ENCODE peak calls at places on chromosomes 7 and 10, in four cellular contexts. L is WTC11, F is HepG2, Z is K562. T is an unnamed sample.

GRCh38 chr7:128172151-128172550 is 68.9 kb upstream of the LEP start:
- DNase-seq in L (no peak), F (no peak), Z (no peak), T (no peak)

GRCh38 chr7:501526-501925 is 18.1 kb downstream of the PDGFA start:
- DNase-seq in L (no peak), Z (no peak), F (no peak), T (no peak)

GRCh38 chr7:41098402-41098801 is 604.5 kb downstream of the INHBA start:
- DNase-seq in L (no peak), F (no peak), Z (no peak), T (no peak)

GRCh38 chr7:118305686-118306085 is 81.2 kb downstream of the ANKRD7 start:
- DNase-seq in L (no peak), F (no peak), Z (no peak), T (no peak)

GRCh38 chr10:97279121-97279815 is 13.2 kb downstream of the ARHGAP19 start:
- DNase-seq in Z (no peak), L (no peak), F (peak; percentile 78), T (no peak)

GRCh38 chr7:96527133-96527827 is 182.4 kb downstream of the SEM1 start:
- DNase-seq in Z (no peak), F (no peak), L (no peak), T (no peak)

GRCh38 chr7:92506363-92506762 is 22.0 kb downstream of the PEX1 start:
- DNase-seq in L (no peak), Z (no peak), F (no peak), T (no peak)

GRCh38 chr10:125448596-125448995 is 234.4 kb downstream of the TEX36 start:
- DNase-seq in Z (peak; percentile 57), L (peak; percentile 83), F (peak; percentile 5), T (no peak)

GRCh38 chr7:47619806-47620205 is 37.9 kb upstream of the TNS3 start:
- DNase-seq in L (no peak), Z (no peak), F (no peak), T (no peak)

GRCh38 chr7:22771829-22772228 is 44.8 kb downstream of the IL6 start:
- DNase-seq in L (no peak), Z (no peak), F (no peak), T (no peak)

DNA sequence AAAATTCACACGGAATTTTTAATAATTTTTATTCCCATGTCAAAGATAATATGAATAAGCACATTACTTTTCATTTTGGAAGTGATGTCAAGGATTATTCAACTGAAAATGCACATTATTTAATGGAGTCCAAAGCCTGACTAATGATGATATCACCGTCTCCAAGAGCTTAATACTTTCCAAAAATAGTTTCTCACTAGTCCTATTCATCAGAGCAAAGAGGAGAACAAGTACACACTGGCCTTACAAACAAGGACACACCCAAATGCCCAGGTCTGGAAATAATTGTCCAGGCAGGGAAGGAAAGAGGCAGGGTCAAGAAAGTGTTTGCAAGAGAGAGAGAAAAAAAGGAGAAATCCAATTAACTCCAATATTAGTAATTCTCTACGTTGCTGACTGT is 216.8 kb upstream of the CCDC6 start:
- DNase-seq in F (no peak), L (no peak), Z (no peak), T (no peak)
- TF ChIP-seq TCF7 in F (no peak), L (no peak), Z (no peak), T (no peak)

GRCh38 chr10:77177161-77177560 is 460.4 kb downstream of the KCNMA1 start:
- DNase-seq in Z (no peak), L (no peak), F (no peak), T (no peak)

GRCh38 chr10:77177589-77177988 is 460.0 kb downstream of the KCNMA1 start:
- DNase-seq in Z (no peak), L (no peak), F (no peak), T (no peak)

GRCh38 chr10:77175631-77176222 is 461.9 kb downstream of the KCNMA1 start:
- DNase-seq in F (no peak), Z (no peak), L (no peak), T (no peak)

GRCh38 chr10:77176224-77176623 is 461.4 kb downstream of the KCNMA1 start:
- DNase-seq in Z (no peak), L (no peak), F (no peak), T (no peak)

DNA sequence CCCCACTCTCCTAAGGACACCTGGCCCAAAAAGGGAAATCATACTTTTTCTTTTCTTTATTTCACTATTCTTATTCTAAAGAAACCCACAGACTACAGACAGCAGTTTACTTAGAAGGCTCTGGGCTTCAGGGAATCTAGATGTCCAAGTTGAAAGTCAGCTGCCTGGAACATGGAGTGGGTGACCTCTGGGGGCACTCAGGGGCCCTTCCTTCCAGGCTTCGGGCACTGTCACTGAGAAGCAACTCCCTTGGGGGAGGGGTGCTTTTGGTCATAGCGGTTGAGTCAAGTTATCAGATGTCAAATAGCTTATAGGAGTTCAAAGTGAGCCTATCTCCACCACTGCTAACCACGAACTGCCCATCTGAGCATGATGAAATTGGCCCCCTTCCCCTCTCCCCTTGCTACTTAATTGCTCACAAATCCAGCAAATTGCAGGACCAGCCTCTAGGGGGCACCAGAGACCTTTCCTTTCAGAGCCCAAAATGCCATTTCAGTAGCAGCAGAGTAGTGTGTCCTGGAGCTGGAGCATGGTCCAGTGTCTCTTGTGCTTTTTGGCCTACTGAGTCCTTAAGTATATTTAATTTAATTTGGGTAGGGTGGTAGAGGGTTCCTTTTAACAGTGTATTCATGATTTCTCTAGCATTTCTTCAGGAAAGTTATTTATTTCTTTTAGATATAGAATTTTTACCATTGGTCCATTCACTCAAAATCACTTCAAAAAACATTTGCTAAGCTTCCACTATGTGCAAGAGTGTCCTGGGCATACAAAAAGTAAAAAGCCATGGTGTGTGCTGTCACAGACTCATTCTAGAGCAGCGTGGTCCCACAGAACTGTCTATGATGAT is 463.8 kb downstream of the KCNMA1 start:
- DNase-seq in L (peak; percentile 86), F (peak; percentile 61), Z (peak; percentile 81), T (peak; percentile 28)
- TF ChIP-seq NR2C2 in L (no peak), F (no peak), Z (no peak), T (no peak)

GRCh38 chr10:7625836-7626235 is 40.9 kb downstream of the ITIH5 start:
- DNase-seq in F (no peak), Z (no peak), L (no peak), T (no peak)

GRCh38 chr10:7626283-7626682 is 40.5 kb downstream of the ITIH5 start:
- DNase-seq in F (no peak), L (no peak), Z (no peak), T (no peak)

GRCh38 chr10:7622969-7623368 is 43.8 kb downstream of the ITIH5 start:
- DNase-seq in Z (no peak), F (no peak), L (peak; percentile 59), T (no peak)

DNA sequence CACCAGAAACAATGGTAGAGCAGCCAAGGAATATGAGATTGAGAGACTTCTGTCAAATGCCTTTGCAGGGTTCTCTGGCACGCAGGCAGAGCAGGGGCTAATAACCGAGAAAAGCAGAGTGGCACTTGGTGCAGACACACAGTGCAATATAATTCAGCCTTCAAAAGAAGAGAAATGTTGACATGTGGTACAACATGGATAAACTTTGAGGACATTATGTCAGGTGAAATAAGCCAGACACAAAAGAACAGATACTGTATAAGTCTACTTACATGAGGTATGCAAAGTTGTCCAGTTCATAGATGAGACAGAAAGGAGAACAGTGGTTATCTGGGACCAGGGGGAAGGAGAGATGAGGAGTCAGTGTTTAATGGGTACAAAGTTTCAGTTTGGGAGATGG is 41.8 kb downstream of the ITIH5 start:
- DNase-seq in F (no peak), Z (no peak), L (no peak), T (no peak)
- TF ChIP-seq TCF7 in F (no peak), Z (no peak), L (no peak), T (no peak)

GRCh38 chr7:104650991-104651680 is 322.7 kb downstream of the LHFPL3 start:
- DNase-seq in Z (no peak), L (no peak), F (no peak), T (no peak)
- TF ChIP-seq NR2C2 in Z (no peak), L (no peak), F (no peak), T (no peak)

DNA sequence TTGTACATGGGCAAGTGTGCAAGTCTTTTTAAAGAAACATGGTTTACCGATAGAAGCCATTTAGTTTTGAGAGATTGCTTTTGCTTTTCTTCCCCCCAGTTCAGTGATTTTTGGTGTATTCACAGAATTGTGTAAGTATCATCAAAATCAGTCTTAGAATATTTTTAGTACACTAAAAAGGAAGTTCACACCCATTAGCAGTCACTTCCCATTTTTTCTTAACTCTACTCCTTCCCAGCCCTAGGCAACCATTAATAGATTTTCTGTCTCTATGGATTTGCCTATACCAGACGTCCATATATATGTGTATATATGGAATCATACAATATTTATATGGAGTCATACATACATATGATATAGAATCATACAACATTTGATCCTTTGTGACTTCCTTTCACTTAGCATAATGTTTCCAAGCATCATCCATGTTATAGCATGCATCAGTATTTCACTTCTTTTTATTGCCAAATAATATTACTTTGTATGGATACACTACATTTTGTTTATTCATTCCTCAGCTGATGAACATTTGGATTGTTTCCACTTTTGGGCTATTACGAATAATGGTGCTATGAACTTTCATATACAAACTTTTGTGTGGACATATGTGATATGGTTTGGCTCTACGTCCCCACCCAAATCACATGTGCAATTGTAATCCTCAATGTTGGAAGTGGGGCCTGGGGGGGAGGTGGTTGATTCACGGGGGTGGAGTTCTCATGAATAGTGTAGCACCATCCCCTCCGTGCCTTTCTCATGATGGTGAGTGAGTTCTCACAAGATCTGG is 16.5 kb upstream of the ARL4A start:
- DNase-seq in L (no peak), F (no peak), Z (no peak), T (no peak)
- TF ChIP-seq TCF7 in L (no peak), F (no peak), Z (no peak), T (no peak)

GRCh38 chr7:54546081-54546985 is 4.2 kb downstream of the VSTM2A start:
- DNase-seq in Z (peak; percentile 26), L (peak; percentile 83), F (peak; percentile 20), T (no peak)
- TF ChIP-seq NR2C2 in Z (no peak), L (no peak), F (no peak), T (no peak)